ENCODE peak calls at places on chromosomes 13 and 19, in ten cellular contexts. C is fibroblast of lung; N is memory B cell; T is RWPE1; G is activated effector memory CD4-positive, alpha-beta T cell treated with Interleukin-2 at 50 U/mL for 16 hours; Z is non-pigmented ciliary epithelial cell; H is substantia nigra; O is tibial artery; X is activated CD4-positive, alpha-beta T cell treated with anti-CD3 and anti-CD28 coated beads for 24 hours; L is cardiac fibroblast. P is an unnamed sample.

GRCh38 chr19:14890616-14891379 is 4.9 kb upstream of the OR7A17 start:
- DNase-seq in C (no peak), N (no peak), T (no peak), G (no peak), Z (no peak), H (no peak), O (no peak), X (no peak), L (no peak), P (peak)

GRCh38 chr19:50718255-50719118 is 1.1 kb downstream of the SHANK1 start:
- DNase-seq in C (no peak), N (no peak), T (no peak), G (no peak), Z (no peak), H (no peak), O (no peak), X (no peak), L (no peak), P (no peak)

GRCh38 chr19:5491565-5491964 is 36.3 kb downstream of the ZNRF4 start:
- DNase-seq in C (no peak), N (no peak), T (no peak), G (no peak), Z (no peak), H (no peak), O (no peak), X (no peak), L (no peak), P (no peak)

GRCh38 chr13:93338030-93338429 is 111.4 kb downstream of the GPC6 start:
- DNase-seq in C (no peak), N (no peak), T (no peak), G (no peak), Z (no peak), H (no peak), O (no peak), X (no peak), L (no peak), P (no peak)

GRCh38 chr13:111302045-111302722 is 18.3 kb upstream of the TEX29 start:
- DNase-seq in C (no peak), N (no peak), T (no peak), G (no peak), Z (no peak), H (no peak), O (no peak), X (no peak), L (no peak), P (no peak)

GRCh38 chr19:9037415-9038062 is 27.3 kb upstream of the MUC16 start:
- DNase-seq in C (no peak), N (no peak), T (no peak), G (no peak), Z (no peak), H (no peak), O (no peak), X (no peak), L (no peak), P (no peak)

GRCh38 chr13:27924529-27925141 is 4.8 kb downstream of the PDX1 start:
- DNase-seq in C (no peak), N (peak), T (no peak), G (no peak), Z (no peak), H (no peak), O (no peak), X (no peak), L (no peak), P (no peak)

GRCh38 chr13:36919206-36919832 is 719 bp downstream of the SMAD9 start:
- DNase-seq in C (peak), N (no peak), T (peak), G (no peak), Z (no peak), H (no peak), O (peak), X (no peak), L (peak), P (peak)

GRCh38 chr19:30079200-30079599 is 137.2 kb downstream of the URI1 start:
- DNase-seq in C (no peak), N (no peak), T (no peak), G (no peak), Z (no peak), H (no peak), O (no peak), X (no peak), L (no peak), P (no peak)

GRCh38 chr19:47819841-47820244 is 1.9 kb upstream of the CRX start:
- DNase-seq in C (no peak), N (no peak), T (no peak), G (no peak), Z (no peak), H (no peak), O (no peak), X (no peak), L (no peak), P (peak)